ENCODE peak calls at places on chromosomes 16 and 17, in eight cellular contexts. O, X, S, K, C, V, F and U are unnamed samples.
A peak's percentile ranks its signal among the peaks of the same experiment; 100 is the strongest.

GRCh38 chr16:31268891-31269290 is 9.1 kb downstream of the ITGAM start:
- DNase-seq in O (no peak), X (no peak), S (peak; percentile 40), K (no peak), C (no peak), V (no peak), F (no peak), U (no peak)

GRCh38 chr17:77125432-77125901 is 15.3 kb upstream of the SEC14L1 start:
- DNase-seq in O (no peak), X (no peak), S (no peak), K (no peak), C (no peak), V (no peak), F (no peak), U (no peak)

GRCh38 chr16:10743227-10743609 is 424 bp upstream of the NUBP1 start:
- DNase-seq in O (no peak), X (no peak), S (no peak), K (no peak), C (no peak), V (no peak), F (no peak), U (no peak)

GRCh38 chr16:74713876-74714275 is 13.2 kb upstream of the MLKL start:
- DNase-seq in O (no peak), X (no peak), S (peak; percentile 66), K (no peak), C (no peak), V (no peak), F (no peak), U (no peak)

GRCh38 chr17:35748323-35748960 is 4.6 kb downstream of the GAS2L2 start:
- DNase-seq in O (no peak), X (no peak), S (no peak), K (peak; percentile 34), C (peak; percentile 65), V (no peak), F (no peak), U (no peak)

GRCh38 chr17:76161113-76161512 is 20.1 kb upstream of the FOXJ1 start:
- DNase-seq in O (no peak), X (no peak), S (no peak), K (no peak), C (no peak), V (no peak), F (no peak), U (no peak)

GRCh38 chr17:282000-282911 is 70.4 kb downstream of the RPH3AL start:
- DNase-seq in O (no peak), X (no peak), S (peak; percentile 50), K (peak; percentile 5), C (peak; percentile 22), V (no peak), F (no peak), U (no peak)

GRCh38 chr17:42512733-42513251 is 23.2 kb upstream of the NAGLU start:
- DNase-seq in O (no peak), X (no peak), S (peak; percentile 38), K (no peak), C (no peak), V (no peak), F (peak; percentile 57), U (no peak)

GRCh38 chr17:12034538-12034937 is 13.9 kb downstream of the MAP2K4 start:
- DNase-seq in O (no peak), X (no peak), S (no peak), K (no peak), C (no peak), V (no peak), F (no peak), U (no peak)

GRCh38 chr17:1467898-1468492 is 12.0 kb upstream of the CRK start:
- DNase-seq in O (peak; percentile 64), X (no peak), S (no peak), K (no peak), C (peak; percentile 91), V (no peak), F (no peak), U (no peak)

GRCh38 chr16:31386157-31386984 is 6.8 kb upstream of the ITGAD start:
- DNase-seq in O (peak; percentile 34), X (peak; percentile 78), S (peak; percentile 24), K (no peak), C (no peak), V (peak; percentile 72), F (no peak), U (peak; percentile 69)

GRCh38 chr17:65086465-65086864 is 29.9 kb upstream of the GNA13 start:
- DNase-seq in O (no peak), X (no peak), S (no peak), K (no peak), C (no peak), V (no peak), F (no peak), U (no peak)

GRCh38 chr17:77935121-77935571 is 23.4 kb upstream of the TNRC6C start:
- DNase-seq in O (no peak), X (peak; percentile 54), S (no peak), K (no peak), C (no peak), V (no peak), F (no peak), U (peak; percentile 62)

DNA sequence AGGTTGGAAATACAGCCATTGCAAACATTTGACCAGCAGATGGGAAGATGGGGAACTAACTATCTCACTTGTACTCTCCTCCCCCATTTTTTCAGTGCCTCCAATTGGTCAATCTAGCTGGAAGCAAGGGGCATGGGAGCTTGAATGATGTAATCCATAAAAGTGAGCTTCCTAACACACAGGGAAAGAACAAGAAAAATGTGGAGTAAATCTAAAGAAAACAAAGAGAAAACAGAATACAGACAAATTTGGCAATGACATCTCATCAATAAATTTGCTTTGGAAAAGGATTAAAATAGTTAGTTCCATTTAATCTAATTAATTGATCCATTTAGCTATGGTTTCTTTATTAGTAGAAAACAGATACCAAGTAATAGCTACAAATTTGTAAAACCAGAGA is 592.6 kb upstream of the SOX9 start:
- DNase-seq in O (no peak), X (no peak), S (no peak), K (no peak), C (no peak), V (no peak), F (no peak), U (no peak)
- H3K4me1 ChIP-seq in O (no peaks in the 10 kb centered on the region), X (no peaks in the 10 kb centered on the region), S (no peaks in the 10 kb centered on the region), K (no peaks in the 10 kb centered on the region), C (no peaks in the 10 kb centered on the region), V (no peaks in the 10 kb centered on the region), F (no peaks in the 10 kb centered on the region), U (no peaks in the 10 kb centered on the region)

GRCh38 chr17:64084940-64085649 is 44.8 kb downstream of the ERN1 start:
- DNase-seq in O (no peak), X (no peak), S (no peak), K (no peak), C (no peak), V (no peak), F (no peak), U (no peak)
- H3K4me1 ChIP-seq in O (peaks cover 62% of the 10 kb centered on the region), X (peaks cover 17% of the 10 kb centered on the region), S (no peaks in the 10 kb centered on the region), K (peaks cover 22% of the 10 kb centered on the region), C (peaks cover 3% of the 10 kb centered on the region), V (peaks cover 95% of the 10 kb centered on the region), F (peaks cover 2% of the 10 kb centered on the region), U (peaks cover 2% of the 10 kb centered on the region)

GRCh38 chr17:45147581-45148182 is 593 bp upstream of the HEXIM1 start:
- DNase-seq in O (peak; percentile 91), X (peak; percentile 98), S (peak; percentile 93), K (peak; percentile 85), C (peak; percentile 95), V (peak; percentile 93), F (peak; percentile 90), U (peak; percentile 96)
- H3K4me1 ChIP-seq in O (peaks cover 32% of the 10 kb centered on the region), X (peaks cover 9% of the 10 kb centered on the region), S (peaks cover 2% of the 10 kb centered on the region), K (peaks cover 59% of the 10 kb centered on the region), C (peaks cover 26% of the 10 kb centered on the region), V (peaks cover 13% of the 10 kb centered on the region), F (peaks cover 13% of the 10 kb centered on the region), U (peaks cover 19% of the 10 kb centered on the region)

GRCh38 chr17:80028030-80028429 is 7.6 kb downstream of the TBC1D16 start:
- DNase-seq in O (no peak), X (no peak), S (peak; percentile 73), K (no peak), C (no peak), V (no peak), F (no peak), U (no peak)
- H3K4me1 ChIP-seq in O (peaks cover 34% of the 10 kb centered on the region), X (no peaks in the 10 kb centered on the region), S (no peaks in the 10 kb centered on the region), K (peaks cover 20% of the 10 kb centered on the region), C (peaks cover 37% of the 10 kb centered on the region), V (no peaks in the 10 kb centered on the region), F (peaks cover 26% of the 10 kb centered on the region), U (no peaks in the 10 kb centered on the region)

GRCh38 chr17:39629494-39629880 is 2.7 kb downstream of the PPP1R1B start:
- DNase-seq in O (no peak), X (no peak), S (no peak), K (no peak), C (no peak), V (no peak), F (no peak), U (no peak)

GRCh38 chr17:39627717-39628516 is 1.2 kb downstream of the PPP1R1B start:
- DNase-seq in O (no peak), X (no peak), S (no peak), K (no peak), C (no peak), V (no peak), F (no peak), U (peak; percentile 83)

GRCh38 chr17:39628655-39629493 is 2.1 kb downstream of the PPP1R1B start:
- DNase-seq in O (no peak), X (no peak), S (no peak), K (no peak), C (no peak), V (no peak), F (no peak), U (peak; percentile 58)

GRCh38 chr17:39631403-39631802 is 4.7 kb downstream of the PPP1R1B start:
- DNase-seq in O (no peak), X (peak; percentile 90), S (no peak), K (no peak), C (no peak), V (no peak), F (no peak), U (peak; percentile 86)

DNA sequence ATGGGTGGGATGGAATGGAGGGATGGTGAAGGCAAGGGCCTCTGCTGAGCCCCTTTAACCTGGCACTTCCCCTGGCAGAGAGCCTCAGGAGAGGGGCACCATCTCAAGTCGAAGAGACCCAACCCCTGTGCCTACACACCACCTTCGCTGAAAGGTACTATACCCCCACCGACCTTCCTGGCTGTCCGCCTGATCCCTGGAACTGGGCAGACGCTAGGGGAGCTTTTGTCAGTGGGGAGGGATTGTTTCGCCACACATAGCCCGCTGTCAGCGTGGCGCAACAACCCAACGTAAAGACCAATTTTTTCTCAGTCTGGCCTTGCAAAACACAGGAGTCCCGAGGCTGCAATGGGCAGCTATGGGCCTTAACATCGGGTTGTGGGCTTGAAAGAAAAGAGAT is 3.1 kb downstream of the PPP1R1B start:
- DNase-seq in O (no peak), X (no peak), S (no peak), K (no peak), C (no peak), V (no peak), F (no peak), U (no peak)
- H3K4me1 ChIP-seq in O (peaks cover 34% of the 10 kb centered on the region), X (peaks cover 8% of the 10 kb centered on the region), S (no peaks in the 10 kb centered on the region), K (peaks cover 18% of the 10 kb centered on the region), C (no peaks in the 10 kb centered on the region), V (no peaks in the 10 kb centered on the region), F (peaks cover 1% of the 10 kb centered on the region), U (peaks cover 10% of the 10 kb centered on the region)

GRCh38 chr17:5183410-5183793 is 8.3 kb downstream of the ZNF594 start:
- DNase-seq in O (no peak), X (no peak), S (no peak), K (no peak), C (no peak), V (no peak), F (no peak), U (no peak)
- H3K4me1 ChIP-seq in O (no peaks in the 10 kb centered on the region), X (no peaks in the 10 kb centered on the region), S (no peaks in the 10 kb centered on the region), K (no peaks in the 10 kb centered on the region), C (no peaks in the 10 kb centered on the region), V (no peaks in the 10 kb centered on the region), F (no peaks in the 10 kb centered on the region), U (no peaks in the 10 kb centered on the region)

GRCh38 chr17:40534431-40535189 is 30.7 kb downstream of the CCR7 start:
- DNase-seq in O (no peak), X (no peak), S (peak; percentile 48), K (no peak), C (no peak), V (no peak), F (peak; percentile 59), U (peak; percentile 76)
- H3K4me1 ChIP-seq in O (peaks cover 15% of the 10 kb centered on the region), X (peaks cover 9% of the 10 kb centered on the region), S (peaks cover 2% of the 10 kb centered on the region), K (peaks cover 69% of the 10 kb centered on the region), C (peaks cover 31% of the 10 kb centered on the region), V (no peaks in the 10 kb centered on the region), F (peaks cover 25% of the 10 kb centered on the region), U (peaks cover 5% of the 10 kb centered on the region)